ENCODE peak calls at places on chromosome 4, in five cellular contexts. V is BE2C, Y is H1, D is psoas muscle, Q is stomach. A is an unnamed sample.

GRCh38 chr4:166064706-166065105 is 191.7 kb downstream of the TLL1 start:
- DNase-seq in V (no peak), Y (no peak), D (no peak), Q (no peak), A (no peak)

GRCh38 chr4:80322716-80323115 is 12.8 kb upstream of the CFAP299 start:
- DNase-seq in V (no peak), Y (no peak), D (no peak), Q (no peak), A (no peak)

GRCh38 chr4:26061248-26061986 is 147.4 kb downstream of the SMIM20 start:
- DNase-seq in V (peak; percentile 30), Y (peak; percentile 25), D (no peak), Q (no peak), A (no peak)

GRCh38 chr4:130203571-130203970 is 1107.6 kb downstream of the C4orf33 start:
- DNase-seq in V (no peak), Y (no peak), D (no peak), Q (no peak), A (no peak)

GRCh38 chr4:127251423-127251822 is 381.3 kb upstream of the INTU start:
- DNase-seq in V (no peak), Y (no peak), D (no peak), Q (no peak), A (no peak)

GRCh38 chr4:187235456-187236170 is 512.0 kb upstream of the FAT1 start:
- DNase-seq in V (peak; percentile 49), Y (no peak), D (no peak), Q (no peak), A (peak; percentile 20)

GRCh38 chr4:102868782-102869568 is at the start of gene CISD2:
- DNase-seq in V (peak; percentile 94), Y (peak; percentile 66), D (peak; percentile 95), Q (peak; percentile 93), A (peak; percentile 93)

GRCh38 chr4:89994176-89994873 is 99.7 kb downstream of the MMRN1 start:
- DNase-seq in V (no peak), Y (no peak), D (no peak), Q (no peak), A (no peak)

GRCh38 chr4:38837849-38838248 is 18.8 kb downstream of the TLR6 start:
- DNase-seq in V (no peak), Y (no peak), D (no peak), Q (no peak), A (no peak)

GRCh38 chr4:142248946-142249345 is 597.2 kb downstream of the INPP4B start:
- DNase-seq in V (no peak), Y (no peak), D (no peak), Q (no peak), A (no peak)

GRCh38 chr4:110480741-110481271 is 4.9 kb downstream of the ENPEP start:
- DNase-seq in V (no peak), Y (no peak), D (no peak), Q (no peak), A (no peak)

GRCh38 chr4:6625256-6625655 is 15.2 kb upstream of the MRFAP1 start:
- DNase-seq in V (no peak), Y (no peak), D (no peak), Q (no peak), A (no peak)

DNA sequence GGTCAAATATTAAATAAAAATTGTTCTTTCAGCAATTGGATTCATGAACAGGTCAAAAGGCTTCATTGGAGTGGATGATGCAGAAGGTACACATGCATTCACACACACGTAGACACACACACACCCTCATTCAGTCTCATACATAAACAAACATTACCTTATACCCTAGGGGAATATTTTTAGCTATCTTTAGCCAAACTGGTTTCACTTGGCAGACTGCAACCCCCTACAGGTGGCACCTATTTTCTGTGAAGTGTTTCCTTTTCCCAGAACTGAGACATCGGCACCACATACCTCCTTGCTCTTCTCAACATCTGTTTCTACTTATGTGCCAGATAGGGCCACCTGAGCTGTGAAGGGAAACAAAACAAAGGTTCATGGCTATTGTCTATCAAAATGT is 18.5 kb upstream of the KDR start:
- DNase-seq in V (no peak), Y (no peak), D (no peak), Q (no peak), A (no peak)
- TF ChIP-seq CTCF in V (no peak), Y (no peak), D (no peak), Q (no peak), A (no peak)

GRCh38 chr4:2869659-2870058 is 26.0 kb downstream of the ADD1 start:
- DNase-seq in V (no peak), Y (no peak), D (no peak), Q (no peak), A (no peak)
- H3K4me1 ChIP-seq in V (peaks cover 42% of the 10 kb centered on the region), Y (peaks cover 18% of the 10 kb centered on the region), D (peaks cover 98% of the 10 kb centered on the region), Q (peaks cover 93% of the 10 kb centered on the region), A (peaks cover 97% of the 10 kb centered on the region)

GRCh38 chr4:183155450-183156184 is 56.6 kb downstream of the WWC2 start:
- DNase-seq in V (no peak), Y (no peak), D (no peak), Q (no peak), A (no peak)

GRCh38 chr4:183158062-183158461 is 59.0 kb downstream of the WWC2 start:
- DNase-seq in V (no peak), Y (no peak), D (no peak), Q (no peak), A (no peak)

GRCh38 chr4:183154701-183155391 is 55.8 kb downstream of the WWC2 start:
- DNase-seq in V (no peak), Y (no peak), D (no peak), Q (no peak), A (no peak)

GRCh38 chr4:183153190-183153916 is 54.3 kb downstream of the WWC2 start:
- DNase-seq in V (no peak), Y (no peak), D (no peak), Q (no peak), A (no peak)

DNA sequence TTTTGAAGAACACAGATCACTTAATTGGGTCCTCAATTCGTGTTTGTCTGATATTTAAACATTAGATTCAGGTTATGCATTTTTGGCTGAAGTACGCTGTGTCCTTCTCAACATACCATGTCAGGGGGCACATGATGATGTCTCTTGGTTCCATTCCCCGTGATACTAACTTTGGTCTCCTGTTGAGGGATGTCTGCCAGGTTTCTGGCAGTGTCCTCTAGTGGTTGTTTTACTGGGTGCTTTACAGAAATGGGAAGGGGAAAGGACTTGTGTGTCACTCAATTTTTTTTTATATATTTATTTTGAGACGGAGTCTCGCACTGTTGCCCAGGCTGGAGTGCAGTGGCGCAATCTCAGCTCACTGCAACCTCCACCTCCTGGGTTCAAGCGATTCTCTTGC is 58.2 kb downstream of the WWC2 start:
- DNase-seq in V (no peak), Y (no peak), D (no peak), Q (no peak), A (no peak)
- TF ChIP-seq CTCF in V (peak; percentile 35), Y (peak; percentile 23), D (no peak), Q (no peak), A (no peak)

GRCh38 chr4:48127231-48127881 is 6.7 kb downstream of the TXK start:
- DNase-seq in V (no peak), Y (no peak), D (no peak), Q (no peak), A (no peak)

GRCh38 chr4:48127882-48128394 is 6.1 kb downstream of the TXK start:
- DNase-seq in V (peak; percentile 67), Y (peak; percentile 73), D (peak; percentile 55), Q (peak; percentile 57), A (peak; percentile 65)

GRCh38 chr4:48130100-48130499 is 4.0 kb downstream of the TXK start:
- DNase-seq in V (no peak), Y (no peak), D (no peak), Q (no peak), A (no peak)

GRCh38 chr4:48131736-48132135 is 2.3 kb downstream of the TXK start:
- DNase-seq in V (no peak), Y (no peak), D (no peak), Q (no peak), A (no peak)

DNA sequence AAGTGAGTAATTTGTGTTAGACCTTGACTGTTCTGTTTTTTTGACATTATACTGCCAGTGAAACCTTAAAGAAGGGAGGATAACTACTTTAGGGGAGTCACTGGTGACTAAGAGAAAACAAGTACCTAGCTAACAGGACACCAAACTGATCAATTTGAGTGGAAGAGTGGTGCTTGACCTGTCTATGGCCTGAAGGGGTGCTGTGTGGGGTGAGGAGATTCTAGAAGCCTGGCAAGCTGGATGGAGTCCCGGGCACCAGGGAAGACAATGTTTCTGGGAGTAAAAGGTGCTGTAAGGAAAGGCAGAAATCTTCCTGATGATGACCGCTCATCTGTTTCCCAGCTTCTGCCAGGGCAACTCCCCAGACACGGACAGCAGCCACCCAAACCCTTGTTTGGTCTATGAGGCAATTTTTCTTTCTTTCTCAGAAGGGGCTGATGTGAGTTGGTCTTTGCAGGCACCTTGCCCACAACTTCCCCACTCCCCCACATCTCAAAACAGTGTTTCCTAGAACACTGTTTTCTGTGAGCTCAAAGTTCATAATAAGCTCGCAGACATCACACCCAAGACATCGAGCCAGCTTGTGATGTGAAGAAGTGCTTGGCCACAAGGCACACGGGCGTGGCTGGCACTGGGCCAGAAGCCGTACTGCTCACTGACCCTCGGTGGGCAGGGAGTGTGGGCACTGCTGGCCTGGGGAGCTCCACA is 4.6 kb downstream of the TXK start:
- DNase-seq in V (no peak), Y (no peak), D (peak; percentile 54), Q (no peak), A (no peak)
- H3K4me1 ChIP-seq in V (no peaks in the 10 kb centered on the region), Y (peaks cover 14% of the 10 kb centered on the region), D (peaks cover 11% of the 10 kb centered on the region), Q (peaks cover 28% of the 10 kb centered on the region), A (peaks cover 5% of the 10 kb centered on the region)

DNA sequence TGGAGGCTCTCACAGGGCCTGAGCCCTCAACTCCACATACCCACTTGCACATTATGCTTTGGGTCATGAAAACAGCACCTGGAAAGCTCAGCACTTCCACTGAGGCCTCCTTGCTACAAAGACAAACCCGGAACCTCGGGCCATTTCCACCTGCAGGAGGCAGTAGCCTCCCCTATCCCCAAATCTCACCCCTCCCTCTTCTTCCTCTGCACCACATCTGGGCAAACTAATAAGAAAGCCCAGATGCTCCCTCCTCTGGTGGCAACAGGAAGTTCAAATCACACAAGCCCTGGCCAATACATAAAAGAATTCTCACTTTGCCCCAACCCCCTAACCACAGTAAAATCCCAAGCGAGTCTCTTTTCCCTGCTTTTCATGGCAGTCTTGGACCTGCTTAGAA is 136.4 kb downstream of the MAPK10 start:
- DNase-seq in V (peak; percentile 45), Y (peak; percentile 66), D (no peak), Q (no peak), A (peak; percentile 24)
- TF ChIP-seq CTCF in V (peak; percentile 70), Y (peak; percentile 99), D (no peak), Q (no peak), A (peak; percentile 26)

GRCh38 chr4:87912164-87913004 is 63.1 kb upstream of the SPP1 start:
- DNase-seq in V (no peak), Y (no peak), D (no peak), Q (no peak), A (no peak)
- H3K4me1 ChIP-seq in V (peaks cover 2% of the 10 kb centered on the region), Y (peaks cover 18% of the 10 kb centered on the region), D (no peaks in the 10 kb centered on the region), Q (peaks cover 19% of the 10 kb centered on the region), A (peaks cover 18% of the 10 kb centered on the region)

GRCh38 chr4:169791064-169791463 is 33.3 kb upstream of the HPF1 start:
- DNase-seq in V (no peak), Y (no peak), D (no peak), Q (no peak), A (no peak)

GRCh38 chr4:169795585-169795984 is 37.8 kb upstream of the HPF1 start:
- DNase-seq in V (no peak), Y (no peak), D (no peak), Q (no peak), A (no peak)

GRCh38 chr4:169791527-169792156 is 33.9 kb upstream of the HPF1 start:
- DNase-seq in V (peak; percentile 87), Y (peak; percentile 17), D (peak; percentile 53), Q (no peak), A (peak; percentile 53)
- TF ChIP-seq CTCF in V (peak; percentile 69), Y (no peak), D (peak; percentile 35), Q (peak; percentile 25), A (peak; percentile 36)

GRCh38 chr4:150002561-150002960 is 75.7 kb upstream of the DCLK2 start:
- DNase-seq in V (no peak), Y (no peak), D (no peak), Q (no peak), A (no peak)
- H3K4me1 ChIP-seq in V (peaks cover 3% of the 10 kb centered on the region), Y (no peaks in the 10 kb centered on the region), D (no peaks in the 10 kb centered on the region), Q (peaks cover 30% of the 10 kb centered on the region), A (no peaks in the 10 kb centered on the region)